ENCODE peak calls at places on chromosomes 13 and 19, in ten cellular contexts. One of them, this sample, is unnamed.

GRCh38 chr19:48698046-48698445 is 2.3 kb downstream of the FUT2 start:
- DNase-seq in NCI-H748 treated with DMSO at 0.1 percent for 48 hours: no peak
- DNase-seq in NCI-H2029: peak
- DNase-seq in EL: peak
- DNase-seq in H1: no peak
- DNase-seq in hypothalamus: no peak
- DNase-seq in heart left ventricle: no peak
- DNase-seq in CD4-positive, alpha-beta T cell: no peak
- DNase-seq in pancreas: no peak
- DNase-seq in left colon: peak
- DNase-seq in this sample: no peak

GRCh38 chr19:13001502-13002388 is 6.5 kb downstream of the NFIX start:
- DNase-seq in CD4-positive, alpha-beta T cell: no peak
- DNase-seq in NCI-H748 treated with DMSO at 0.1 percent for 48 hours: no peak
- DNase-seq in heart left ventricle: peak
- DNase-seq in H1: no peak
- DNase-seq in NCI-H2029: no peak
- DNase-seq in left colon: no peak
- DNase-seq in EL: no peak
- DNase-seq in hypothalamus: peak
- DNase-seq in pancreas: no peak
- DNase-seq in this sample: no peak

GRCh38 chr13:50282016-50282415 is 266.8 kb downstream of the KCNRG start:
- DNase-seq in heart left ventricle: no peak
- DNase-seq in EL: no peak
- DNase-seq in pancreas: no peak
- DNase-seq in NCI-H2029: no peak
- DNase-seq in hypothalamus: no peak
- DNase-seq in H1: no peak
- DNase-seq in NCI-H748 treated with DMSO at 0.1 percent for 48 hours: no peak
- DNase-seq in CD4-positive, alpha-beta T cell: no peak
- DNase-seq in left colon: no peak
- DNase-seq in this sample: no peak

GRCh38 chr19:42069619-42070293 is at the start of gene GRIK5:
- DNase-seq in hypothalamus: peak
- DNase-seq in H1: no peak
- DNase-seq in EL: no peak
- DNase-seq in NCI-H748 treated with DMSO at 0.1 percent for 48 hours: no peak
- DNase-seq in left colon: no peak
- DNase-seq in NCI-H2029: no peak
- DNase-seq in CD4-positive, alpha-beta T cell: no peak
- DNase-seq in pancreas: peak
- DNase-seq in heart left ventricle: no peak
- DNase-seq in this sample: no peak

GRCh38 chr13:111043575-111043982 is 71.5 kb upstream of the ARHGEF7 start:
- DNase-seq in CD4-positive, alpha-beta T cell: no peak
- DNase-seq in NCI-H2029: no peak
- DNase-seq in EL: peak
- DNase-seq in left colon: no peak
- DNase-seq in heart left ventricle: peak
- DNase-seq in NCI-H748 treated with DMSO at 0.1 percent for 48 hours: no peak
- DNase-seq in pancreas: no peak
- DNase-seq in H1: no peak
- DNase-seq in hypothalamus: no peak
- DNase-seq in this sample: no peak

GRCh38 chr13:66618702-66619101 is 611.4 kb downstream of the PCDH9 start:
- DNase-seq in NCI-H748 treated with DMSO at 0.1 percent for 48 hours: no peak
- DNase-seq in EL: peak
- DNase-seq in H1: no peak
- DNase-seq in hypothalamus: no peak
- DNase-seq in pancreas: no peak
- DNase-seq in heart left ventricle: no peak
- DNase-seq in NCI-H2029: no peak
- DNase-seq in CD4-positive, alpha-beta T cell: no peak
- DNase-seq in left colon: no peak
- DNase-seq in this sample: no peak

GRCh38 chr13:52846567-52847321 is 1.7 kb downstream of the PCDH8 start:
- DNase-seq in H1: no peak
- DNase-seq in EL: peak
- DNase-seq in heart left ventricle: peak
- DNase-seq in NCI-H748 treated with DMSO at 0.1 percent for 48 hours: no peak
- DNase-seq in left colon: peak
- DNase-seq in NCI-H2029: no peak
- DNase-seq in pancreas: peak
- DNase-seq in hypothalamus: peak
- DNase-seq in CD4-positive, alpha-beta T cell: no peak
- DNase-seq in this sample: peak

GRCh38 chr13:114004416-114005205 is 30.7 kb upstream of the C13orf46 start:
- DNase-seq in CD4-positive, alpha-beta T cell: no peak
- DNase-seq in EL: no peak
- DNase-seq in left colon: no peak
- DNase-seq in H1: no peak
- DNase-seq in pancreas: peak
- DNase-seq in hypothalamus: no peak
- DNase-seq in heart left ventricle: peak
- DNase-seq in NCI-H2029: no peak
- DNase-seq in NCI-H748 treated with DMSO at 0.1 percent for 48 hours: no peak
- DNase-seq in this sample: no peak

GRCh38 chr19:40663712-40664692 is 26.4 kb downstream of the NUMBL start:
- DNase-seq in CD4-positive, alpha-beta T cell: no peak
- DNase-seq in H1: no peak
- DNase-seq in pancreas: no peak
- DNase-seq in heart left ventricle: peak
- DNase-seq in NCI-H2029: no peak
- DNase-seq in EL: peak
- DNase-seq in NCI-H748 treated with DMSO at 0.1 percent for 48 hours: no peak
- DNase-seq in left colon: no peak
- DNase-seq in hypothalamus: no peak
- DNase-seq in this sample: no peak

GRCh38 chr19:47107201-47107952 is 6.2 kb downstream of the ZC3H4 start:
- DNase-seq in CD4-positive, alpha-beta T cell: no peak
- DNase-seq in heart left ventricle: no peak
- DNase-seq in NCI-H748 treated with DMSO at 0.1 percent for 48 hours: no peak
- DNase-seq in left colon: no peak
- DNase-seq in EL: peak
- DNase-seq in H1: no peak
- DNase-seq in NCI-H2029: no peak
- DNase-seq in pancreas: no peak
- DNase-seq in hypothalamus: no peak
- DNase-seq in this sample: no peak

GRCh38 chr13:97696921-97697320 is 256.6 kb upstream of the IPO5 start:
- DNase-seq in H1: no peak
- DNase-seq in heart left ventricle: no peak
- DNase-seq in NCI-H2029: no peak
- DNase-seq in hypothalamus: no peak
- DNase-seq in EL: no peak
- DNase-seq in pancreas: no peak
- DNase-seq in left colon: no peak
- DNase-seq in NCI-H748 treated with DMSO at 0.1 percent for 48 hours: no peak
- DNase-seq in CD4-positive, alpha-beta T cell: no peak
- DNase-seq in this sample: no peak

GRCh38 chr19:30718728-30719127 is 346.5 kb downstream of the ZNF536 start:
- DNase-seq in EL: no peak
- DNase-seq in heart left ventricle: peak
- DNase-seq in H1: no peak
- DNase-seq in CD4-positive, alpha-beta T cell: no peak
- DNase-seq in NCI-H2029: no peak
- DNase-seq in left colon: no peak
- DNase-seq in pancreas: no peak
- DNase-seq in NCI-H748 treated with DMSO at 0.1 percent for 48 hours: no peak
- DNase-seq in hypothalamus: no peak
- DNase-seq in this sample: peak

GRCh38 chr19:57099199-57099661 is 20.6 kb upstream of the USP29 start:
- DNase-seq in EL: peak
- DNase-seq in pancreas: peak
- DNase-seq in heart left ventricle: peak
- DNase-seq in NCI-H748 treated with DMSO at 0.1 percent for 48 hours: peak
- DNase-seq in hypothalamus: peak
- DNase-seq in NCI-H2029: peak
- DNase-seq in left colon: peak
- DNase-seq in H1: no peak
- DNase-seq in CD4-positive, alpha-beta T cell: peak
- DNase-seq in this sample: peak

GRCh38 chr13:20148501-20149183 is 12.2 kb downstream of the GJA3 start:
- DNase-seq in pancreas: no peak
- DNase-seq in NCI-H2029: no peak
- DNase-seq in H1: no peak
- DNase-seq in CD4-positive, alpha-beta T cell: no peak
- DNase-seq in hypothalamus: no peak
- DNase-seq in NCI-H748 treated with DMSO at 0.1 percent for 48 hours: no peak
- DNase-seq in left colon: no peak
- DNase-seq in heart left ventricle: no peak
- DNase-seq in EL: no peak
- DNase-seq in this sample: no peak

GRCh38 chr13:45827318-45827717 is 24.2 kb downstream of the SIAH3 start:
- DNase-seq in NCI-H748 treated with DMSO at 0.1 percent for 48 hours: no peak
- DNase-seq in NCI-H2029: no peak
- DNase-seq in EL: no peak
- DNase-seq in pancreas: no peak
- DNase-seq in CD4-positive, alpha-beta T cell: no peak
- DNase-seq in left colon: no peak
- DNase-seq in H1: no peak
- DNase-seq in heart left ventricle: no peak
- DNase-seq in hypothalamus: no peak
- DNase-seq in this sample: no peak

GRCh38 chr13:103403148-103403740 is 337.0 kb upstream of the SLC10A2 start:
- DNase-seq in hypothalamus: no peak
- DNase-seq in NCI-H748 treated with DMSO at 0.1 percent for 48 hours: no peak
- DNase-seq in CD4-positive, alpha-beta T cell: no peak
- DNase-seq in NCI-H2029: no peak
- DNase-seq in H1: no peak
- DNase-seq in heart left ventricle: no peak
- DNase-seq in left colon: no peak
- DNase-seq in pancreas: no peak
- DNase-seq in EL: no peak
- DNase-seq in this sample: no peak

GRCh38 chr13:28451482-28452217 is 43.3 kb downstream of the FLT1 start:
- DNase-seq in heart left ventricle: no peak
- DNase-seq in CD4-positive, alpha-beta T cell: no peak
- DNase-seq in pancreas: no peak
- DNase-seq in left colon: no peak
- DNase-seq in NCI-H2029: no peak
- DNase-seq in hypothalamus: no peak
- DNase-seq in EL: no peak
- DNase-seq in H1: no peak
- DNase-seq in NCI-H748 treated with DMSO at 0.1 percent for 48 hours: no peak
- DNase-seq in this sample: no peak

GRCh38 chr13:113258655-113259054 is 38.4 kb upstream of the LAMP1 start:
- DNase-seq in pancreas: no peak
- DNase-seq in EL: no peak
- DNase-seq in NCI-H748 treated with DMSO at 0.1 percent for 48 hours: no peak
- DNase-seq in left colon: no peak
- DNase-seq in NCI-H2029: no peak
- DNase-seq in heart left ventricle: no peak
- DNase-seq in CD4-positive, alpha-beta T cell: no peak
- DNase-seq in hypothalamus: no peak
- DNase-seq in H1: no peak
- DNase-seq in this sample: peak

GRCh38 chr13:26022538-26023292 is 29.1 kb downstream of the SHISA2 start:
- DNase-seq in left colon: peak
- DNase-seq in NCI-H2029: peak
- DNase-seq in pancreas: peak
- DNase-seq in EL: peak
- DNase-seq in heart left ventricle: peak
- DNase-seq in H1: no peak
- DNase-seq in hypothalamus: no peak
- DNase-seq in CD4-positive, alpha-beta T cell: no peak
- DNase-seq in NCI-H748 treated with DMSO at 0.1 percent for 48 hours: peak
- DNase-seq in this sample: no peak

GRCh38 chr13:39415403-39415802 is 187.6 kb downstream of the LHFPL6 start:
- DNase-seq in pancreas: peak
- DNase-seq in hypothalamus: no peak
- DNase-seq in NCI-H748 treated with DMSO at 0.1 percent for 48 hours: peak
- DNase-seq in EL: peak
- DNase-seq in NCI-H2029: no peak
- DNase-seq in CD4-positive, alpha-beta T cell: no peak
- DNase-seq in H1: no peak
- DNase-seq in heart left ventricle: peak
- DNase-seq in left colon: peak
- DNase-seq in this sample: peak

GRCh38 chr19:28883241-28883693 is 329.7 kb downstream of the UQCRFS1 start:
- DNase-seq in NCI-H2029: no peak
- DNase-seq in H1: no peak
- DNase-seq in EL: peak
- DNase-seq in NCI-H748 treated with DMSO at 0.1 percent for 48 hours: no peak
- DNase-seq in hypothalamus: no peak
- DNase-seq in heart left ventricle: peak
- DNase-seq in pancreas: no peak
- DNase-seq in CD4-positive, alpha-beta T cell: no peak
- DNase-seq in left colon: no peak
- DNase-seq in this sample: no peak

GRCh38 chr19:56088454-56089215 is 32.5 kb downstream of the ZNF787 start:
- DNase-seq in hypothalamus: no peak
- DNase-seq in CD4-positive, alpha-beta T cell: no peak
- DNase-seq in heart left ventricle: no peak
- DNase-seq in left colon: no peak
- DNase-seq in NCI-H2029: no peak
- DNase-seq in pancreas: peak
- DNase-seq in EL: no peak
- DNase-seq in H1: no peak
- DNase-seq in NCI-H748 treated with DMSO at 0.1 percent for 48 hours: no peak
- DNase-seq in this sample: no peak

GRCh38 chr13:95573226-95573625 is 20.7 kb downstream of the CLDN10 start:
- DNase-seq in H1: no peak
- DNase-seq in NCI-H748 treated with DMSO at 0.1 percent for 48 hours: no peak
- DNase-seq in heart left ventricle: no peak
- DNase-seq in CD4-positive, alpha-beta T cell: no peak
- DNase-seq in EL: peak
- DNase-seq in left colon: no peak
- DNase-seq in NCI-H2029: no peak
- DNase-seq in pancreas: no peak
- DNase-seq in hypothalamus: no peak
- DNase-seq in this sample: no peak

GRCh38 chr19:49718991-49719390 is 28.1 kb downstream of the CPT1C start:
- DNase-seq in hypothalamus: no peak
- DNase-seq in left colon: no peak
- DNase-seq in EL: no peak
- DNase-seq in pancreas: no peak
- DNase-seq in NCI-H748 treated with DMSO at 0.1 percent for 48 hours: no peak
- DNase-seq in H1: no peak
- DNase-seq in heart left ventricle: no peak
- DNase-seq in CD4-positive, alpha-beta T cell: no peak
- DNase-seq in NCI-H2029: no peak
- DNase-seq in this sample: no peak

GRCh38 chr13:109569938-109570711 is 216.3 kb downstream of the IRS2 start:
- DNase-seq in H1: no peak
- DNase-seq in heart left ventricle: no peak
- DNase-seq in hypothalamus: no peak
- DNase-seq in EL: no peak
- DNase-seq in CD4-positive, alpha-beta T cell: no peak
- DNase-seq in left colon: no peak
- DNase-seq in NCI-H748 treated with DMSO at 0.1 percent for 48 hours: no peak
- DNase-seq in NCI-H2029: no peak
- DNase-seq in pancreas: no peak
- DNase-seq in this sample: no peak

GRCh38 chr13:46321494-46322225 is 65.4 kb downstream of the RUBCNL start:
- DNase-seq in CD4-positive, alpha-beta T cell: peak
- DNase-seq in heart left ventricle: peak
- DNase-seq in hypothalamus: no peak
- DNase-seq in H1: peak
- DNase-seq in EL: peak
- DNase-seq in left colon: peak
- DNase-seq in NCI-H2029: no peak
- DNase-seq in pancreas: no peak
- DNase-seq in NCI-H748 treated with DMSO at 0.1 percent for 48 hours: peak
- DNase-seq in this sample: peak

GRCh38 chr13:73940098-73940497 is 194.1 kb downstream of the KLF12 start:
- DNase-seq in hypothalamus: no peak
- DNase-seq in left colon: no peak
- DNase-seq in heart left ventricle: peak
- DNase-seq in NCI-H2029: no peak
- DNase-seq in CD4-positive, alpha-beta T cell: no peak
- DNase-seq in H1: no peak
- DNase-seq in pancreas: no peak
- DNase-seq in EL: no peak
- DNase-seq in NCI-H748 treated with DMSO at 0.1 percent for 48 hours: no peak
- DNase-seq in this sample: no peak

GRCh38 chr19:38657633-38658222 is 10.3 kb downstream of the ACTN4 start:
- DNase-seq in pancreas: peak
- DNase-seq in NCI-H748 treated with DMSO at 0.1 percent for 48 hours: no peak
- DNase-seq in EL: peak
- DNase-seq in heart left ventricle: no peak
- DNase-seq in hypothalamus: no peak
- DNase-seq in left colon: no peak
- DNase-seq in H1: no peak
- DNase-seq in CD4-positive, alpha-beta T cell: no peak
- DNase-seq in NCI-H2029: no peak
- DNase-seq in this sample: no peak